ENCODE peak calls at places on chromosomes 4 and X, in six cellular contexts. One of them, this sample, is unnamed.

GRCh38 chr4:148415500-148415899 is 26.7 kb downstream of the NR3C2 start:
- DNase-seq in activated CD4-positive, alpha-beta memory T cell treated with anti-CD3 and anti-CD28 coated beads, Interleukin-2, amount 10 ng/mL, durations not matched to agents 7 days and 5 days: no peak
- DNase-seq in AG04450: no peak
- DNase-seq in AG09309: no peak
- DNase-seq in PC-3: peak
- DNase-seq in stimulated activated CD8-positive, alpha-beta memory T cell treated with anti-CD3 and anti-CD28 coated beads, Interleukin-7, amount 100 ng/mL, for 24 hours: no peak
- DNase-seq in this sample: peak

GRCh38 chr4:136007991-136008390 is 1524.3 kb downstream of the PCDH18 start:
- DNase-seq in activated CD4-positive, alpha-beta memory T cell treated with anti-CD3 and anti-CD28 coated beads, Interleukin-2, amount 10 ng/mL, durations not matched to agents 7 days and 5 days: no peak
- DNase-seq in AG04450: no peak
- DNase-seq in AG09309: no peak
- DNase-seq in PC-3: no peak
- DNase-seq in stimulated activated CD8-positive, alpha-beta memory T cell treated with anti-CD3 and anti-CD28 coated beads, Interleukin-7, amount 100 ng/mL, for 24 hours: no peak
- DNase-seq in this sample: no peak

GRCh38 chrX:115330498-115331138 is 41.1 kb downstream of the LUZP4 start:
- DNase-seq in activated CD4-positive, alpha-beta memory T cell treated with anti-CD3 and anti-CD28 coated beads, Interleukin-2, amount 10 ng/mL, durations not matched to agents 7 days and 5 days: no peak
- DNase-seq in AG04450: no peak
- DNase-seq in AG09309: peak
- DNase-seq in PC-3: peak
- DNase-seq in stimulated activated CD8-positive, alpha-beta memory T cell treated with anti-CD3 and anti-CD28 coated beads, Interleukin-7, amount 100 ng/mL, for 24 hours: no peak
- DNase-seq in this sample: peak

GRCh38 chr4:53122280-53123116 is 243.4 kb downstream of the SCFD2 start:
- DNase-seq in activated CD4-positive, alpha-beta memory T cell treated with anti-CD3 and anti-CD28 coated beads, Interleukin-2, amount 10 ng/mL, durations not matched to agents 7 days and 5 days: no peak
- DNase-seq in AG04450: no peak
- DNase-seq in AG09309: no peak
- DNase-seq in PC-3: no peak
- DNase-seq in stimulated activated CD8-positive, alpha-beta memory T cell treated with anti-CD3 and anti-CD28 coated beads, Interleukin-7, amount 100 ng/mL, for 24 hours: no peak
- DNase-seq in this sample: no peak

GRCh38 chr4:147118523-147118922 is 172.9 kb upstream of the TTC29 start:
- DNase-seq in activated CD4-positive, alpha-beta memory T cell treated with anti-CD3 and anti-CD28 coated beads, Interleukin-2, amount 10 ng/mL, durations not matched to agents 7 days and 5 days: no peak
- DNase-seq in AG04450: peak
- DNase-seq in AG09309: no peak
- DNase-seq in PC-3: no peak
- DNase-seq in stimulated activated CD8-positive, alpha-beta memory T cell treated with anti-CD3 and anti-CD28 coated beads, Interleukin-7, amount 100 ng/mL, for 24 hours: no peak
- DNase-seq in this sample: no peak

GRCh38 chr4:3871181-3871852 is 105.1 kb downstream of the ADRA2C start:
- DNase-seq in activated CD4-positive, alpha-beta memory T cell treated with anti-CD3 and anti-CD28 coated beads, Interleukin-2, amount 10 ng/mL, durations not matched to agents 7 days and 5 days: no peak
- DNase-seq in AG04450: no peak
- DNase-seq in AG09309: no peak
- DNase-seq in PC-3: no peak
- DNase-seq in stimulated activated CD8-positive, alpha-beta memory T cell treated with anti-CD3 and anti-CD28 coated beads, Interleukin-7, amount 100 ng/mL, for 24 hours: no peak
- DNase-seq in this sample: no peak

GRCh38 chr4:110287130-110287529 is 88.7 kb upstream of the ELOVL6 start:
- DNase-seq in activated CD4-positive, alpha-beta memory T cell treated with anti-CD3 and anti-CD28 coated beads, Interleukin-2, amount 10 ng/mL, durations not matched to agents 7 days and 5 days: peak
- DNase-seq in AG04450: peak
- DNase-seq in AG09309: peak
- DNase-seq in PC-3: peak
- DNase-seq in stimulated activated CD8-positive, alpha-beta memory T cell treated with anti-CD3 and anti-CD28 coated beads, Interleukin-7, amount 100 ng/mL, for 24 hours: no peak
- DNase-seq in this sample: peak

GRCh38 chrX:20743054-20743453 is 476.3 kb upstream of the RPS6KA3 start:
- DNase-seq in activated CD4-positive, alpha-beta memory T cell treated with anti-CD3 and anti-CD28 coated beads, Interleukin-2, amount 10 ng/mL, durations not matched to agents 7 days and 5 days: no peak
- DNase-seq in AG04450: no peak
- DNase-seq in AG09309: no peak
- DNase-seq in PC-3: no peak
- DNase-seq in stimulated activated CD8-positive, alpha-beta memory T cell treated with anti-CD3 and anti-CD28 coated beads, Interleukin-7, amount 100 ng/mL, for 24 hours: no peak
- DNase-seq in this sample: no peak

GRCh38 chrX:119008122-119008744 is 33.8 kb downstream of the LONRF3 start:
- DNase-seq in activated CD4-positive, alpha-beta memory T cell treated with anti-CD3 and anti-CD28 coated beads, Interleukin-2, amount 10 ng/mL, durations not matched to agents 7 days and 5 days: peak
- DNase-seq in AG04450: no peak
- DNase-seq in AG09309: no peak
- DNase-seq in PC-3: peak
- DNase-seq in stimulated activated CD8-positive, alpha-beta memory T cell treated with anti-CD3 and anti-CD28 coated beads, Interleukin-7, amount 100 ng/mL, for 24 hours: no peak
- DNase-seq in this sample: peak

GRCh38 chr4:125313989-125314602 is 659 bp upstream of the FAT4 start:
- DNase-seq in activated CD4-positive, alpha-beta memory T cell treated with anti-CD3 and anti-CD28 coated beads, Interleukin-2, amount 10 ng/mL, durations not matched to agents 7 days and 5 days: no peak
- DNase-seq in AG04450: no peak
- DNase-seq in AG09309: no peak
- DNase-seq in PC-3: no peak
- DNase-seq in stimulated activated CD8-positive, alpha-beta memory T cell treated with anti-CD3 and anti-CD28 coated beads, Interleukin-7, amount 100 ng/mL, for 24 hours: no peak
- DNase-seq in this sample: no peak

GRCh38 chrX:74450803-74451449 is 29.6 kb downstream of the SLC16A2 start:
- DNase-seq in activated CD4-positive, alpha-beta memory T cell treated with anti-CD3 and anti-CD28 coated beads, Interleukin-2, amount 10 ng/mL, durations not matched to agents 7 days and 5 days: no peak
- DNase-seq in AG04450: peak
- DNase-seq in AG09309: peak
- DNase-seq in PC-3: peak
- DNase-seq in stimulated activated CD8-positive, alpha-beta memory T cell treated with anti-CD3 and anti-CD28 coated beads, Interleukin-7, amount 100 ng/mL, for 24 hours: no peak
- DNase-seq in this sample: peak

GRCh38 chrX:84216406-84216805 is 28.4 kb upstream of the RPS6KA6 start:
- DNase-seq in activated CD4-positive, alpha-beta memory T cell treated with anti-CD3 and anti-CD28 coated beads, Interleukin-2, amount 10 ng/mL, durations not matched to agents 7 days and 5 days: no peak
- DNase-seq in AG04450: no peak
- DNase-seq in AG09309: no peak
- DNase-seq in PC-3: no peak
- DNase-seq in stimulated activated CD8-positive, alpha-beta memory T cell treated with anti-CD3 and anti-CD28 coated beads, Interleukin-7, amount 100 ng/mL, for 24 hours: no peak
- DNase-seq in this sample: no peak

GRCh38 chrX:119784747-119785446 is 6.5 kb downstream of the RPL39 start:
- DNase-seq in activated CD4-positive, alpha-beta memory T cell treated with anti-CD3 and anti-CD28 coated beads, Interleukin-2, amount 10 ng/mL, durations not matched to agents 7 days and 5 days: peak
- DNase-seq in AG04450: no peak
- DNase-seq in AG09309: no peak
- DNase-seq in PC-3: peak
- DNase-seq in stimulated activated CD8-positive, alpha-beta memory T cell treated with anti-CD3 and anti-CD28 coated beads, Interleukin-7, amount 100 ng/mL, for 24 hours: no peak
- DNase-seq in this sample: peak

GRCh38 chr4:101856149-101856548 is 65.6 kb downstream of the BANK1 start:
- DNase-seq in activated CD4-positive, alpha-beta memory T cell treated with anti-CD3 and anti-CD28 coated beads, Interleukin-2, amount 10 ng/mL, durations not matched to agents 7 days and 5 days: no peak
- DNase-seq in AG04450: no peak
- DNase-seq in AG09309: no peak
- DNase-seq in PC-3: no peak
- DNase-seq in stimulated activated CD8-positive, alpha-beta memory T cell treated with anti-CD3 and anti-CD28 coated beads, Interleukin-7, amount 100 ng/mL, for 24 hours: no peak
- DNase-seq in this sample: no peak